ENCODE peak calls at places on chromosomes 5 and 9, in four cellular contexts. G is A549, Z is K562, B is endothelial cell of umbilical vein. O is an unnamed sample.

GRCh38 chr5:52409835-52410234 is 377.9 kb upstream of the ITGA1 start:
- DNase-seq in G (no peak), Z (no peak), B (no peak), O (no peak)

GRCh38 chr5:96601200-96601599 is 61.0 kb upstream of the CAST start:
- DNase-seq in G (no peak), Z (no peak), B (peak; percentile 89), O (no peak)

GRCh38 chr5:178288373-178289368 is 56.1 kb upstream of the PHYKPL start:
- DNase-seq in G (no peak), Z (no peak), B (no peak), O (no peak)

GRCh38 chr5:92527311-92528078 is 1053.5 kb downstream of the NR2F1-AS1 start:
- DNase-seq in G (no peak), Z (no peak), B (no peak), O (no peak)

GRCh38 chr5:68343421-68343826 is 127.9 kb downstream of the PIK3R1 start:
- DNase-seq in G (peak; percentile 36), Z (peak; percentile 39), B (peak; percentile 61), O (no peak)

GRCh38 chr5:111582962-111583669 is 70.8 kb upstream of the STARD4 start:
- DNase-seq in G (no peak), Z (no peak), B (no peak), O (peak; percentile 8)

GRCh38 chr5:150851039-150851438 is 4.7 kb downstream of the IRGM start:
- DNase-seq in G (no peak), Z (no peak), B (no peak), O (no peak)

GRCh38 chr5:79236364-79236969 is 536 bp downstream of the JMY start:
- DNase-seq in G (peak; percentile 21), Z (peak; percentile 58), B (no peak), O (peak; percentile 63)

GRCh38 chr9:127423591-127423933 is 620 bp upstream of the ZNF79 start:
- DNase-seq in G (no peak), Z (no peak), B (no peak), O (no peak)

GRCh38 chr5:5616247-5616895 is 193.9 kb downstream of the ICE1 start:
- DNase-seq in G (no peak), Z (no peak), B (no peak), O (no peak)

GRCh38 chr9:61665330-61665751 is 475.5 kb downstream of the SPATA31A7 start:
- DNase-seq in G (no peak), Z (peak; percentile 12), B (no peak), O (no peak)

GRCh38 chr9:136050706-136051567 is 44.2 kb downstream of the NACC2 start:
- DNase-seq in G (no peak), Z (no peak), B (peak; percentile 18), O (peak; percentile 79)

GRCh38 chr5:57442080-57442839 is 40.4 kb downstream of the ACTBL2 start:
- DNase-seq in G (no peak), Z (peak; percentile 15), B (peak; percentile 73), O (no peak)

GRCh38 chr9:91100878-91101450 is 260.8 kb downstream of the AUH start:
- DNase-seq in G (no peak), Z (no peak), B (no peak), O (peak; percentile 8)

GRCh38 chr9:125549465-125550215 is 157.4 kb downstream of the MAPKAP1 start:
- DNase-seq in G (no peak), Z (no peak), B (peak; percentile 35), O (no peak)

GRCh38 chr5:79014631-79015030 is 29.5 kb upstream of the ARSB start:
- DNase-seq in G (no peak), Z (no peak), B (no peak), O (no peak)

GRCh38 chr9:20614602-20615216 is 7.6 kb downstream of the MLLT3 start:
- DNase-seq in G (no peak), Z (no peak), B (no peak), O (no peak)

GRCh38 chr5:88140396-88140862 is 128.2 kb downstream of the TMEM161B start:
- DNase-seq in G (peak; percentile 15), Z (no peak), B (no peak), O (no peak)

GRCh38 chr9:93064392-93065124 is 6.1 kb downstream of the SUSD3 start:
- DNase-seq in G (no peak), Z (peak; percentile 44), B (no peak), O (peak; percentile 98)

DNA sequence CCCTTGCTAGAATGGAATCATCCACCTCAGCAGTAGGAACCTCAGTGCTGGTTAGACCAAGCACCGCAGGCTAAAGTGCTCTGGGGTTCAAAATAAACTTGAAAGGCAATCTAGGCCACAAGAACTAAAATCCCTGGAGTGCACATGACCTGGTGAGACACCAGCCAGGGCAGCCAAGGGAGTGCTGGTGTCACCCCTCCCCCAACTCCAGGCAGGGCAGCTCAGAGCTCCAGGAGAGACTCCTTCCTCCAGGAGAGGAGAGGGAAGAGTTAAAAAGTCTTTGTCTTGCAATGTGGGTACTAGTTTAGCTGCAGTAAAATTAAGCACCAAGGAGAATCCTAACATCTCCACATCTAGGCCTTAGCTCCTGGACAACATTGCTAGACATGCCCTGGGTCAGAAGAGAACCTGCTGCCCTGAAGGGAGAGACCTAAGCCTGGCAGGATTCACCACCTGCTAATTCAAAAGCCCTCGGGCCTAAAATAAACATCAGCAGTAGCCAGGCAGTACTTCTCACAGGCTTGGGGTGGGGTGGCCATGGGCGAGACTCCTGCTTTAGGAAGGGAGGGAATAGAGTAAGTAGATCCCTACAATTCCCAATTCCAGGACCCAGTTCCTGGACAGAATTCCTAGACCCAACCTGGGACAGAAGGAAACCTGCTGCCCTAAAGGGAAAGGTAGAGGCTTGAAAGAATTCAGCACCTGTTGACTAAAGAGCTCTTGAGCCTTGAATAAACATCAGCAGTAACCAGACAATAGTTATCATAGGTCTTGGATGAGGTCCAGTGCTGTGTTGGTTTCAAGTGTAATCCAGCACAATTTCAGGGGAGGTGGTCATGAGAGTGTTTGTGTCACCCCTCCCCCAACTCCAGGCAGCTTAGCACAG is 25.8 kb downstream of the UGT3A2 start:
- DNase-seq in G (no peak), Z (no peak), B (no peak), O (no peak)
- TF ChIP-seq MYC in G (no peak), Z (no peak), B (no peak), O (no peak)

GRCh38 chr5:112720576-112720975 is 17.1 kb upstream of the APC start:
- DNase-seq in G (no peak), Z (no peak), B (no peak), O (no peak)

GRCh38 chr5:112717506-112718082 is 20.1 kb upstream of the APC start:
- DNase-seq in G (no peak), Z (no peak), B (no peak), O (no peak)

DNA sequence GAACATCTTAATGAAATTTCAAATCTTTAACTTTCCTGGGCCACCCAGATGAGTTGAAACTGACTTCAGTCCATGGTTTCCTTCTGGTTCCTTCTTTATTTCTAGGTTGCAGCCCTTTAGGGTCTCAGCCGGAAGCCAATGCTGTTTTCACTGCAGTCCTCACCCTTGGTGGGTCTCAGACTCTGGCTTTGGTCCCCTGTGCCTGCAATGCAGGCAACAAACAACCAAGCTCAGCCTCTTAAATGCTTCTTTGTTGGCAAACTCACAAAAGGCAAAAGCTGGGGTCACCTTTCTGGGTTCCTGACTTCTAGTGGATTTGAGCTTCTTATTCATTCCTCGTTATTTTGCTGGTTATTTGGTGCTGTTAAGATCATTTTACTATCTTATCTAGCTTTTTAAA is 19.3 kb upstream of the APC start:
- DNase-seq in G (no peak), Z (no peak), B (no peak), O (no peak)
- TF ChIP-seq MYC in G (no peak), Z (no peak), B (no peak), O (no peak)

DNA sequence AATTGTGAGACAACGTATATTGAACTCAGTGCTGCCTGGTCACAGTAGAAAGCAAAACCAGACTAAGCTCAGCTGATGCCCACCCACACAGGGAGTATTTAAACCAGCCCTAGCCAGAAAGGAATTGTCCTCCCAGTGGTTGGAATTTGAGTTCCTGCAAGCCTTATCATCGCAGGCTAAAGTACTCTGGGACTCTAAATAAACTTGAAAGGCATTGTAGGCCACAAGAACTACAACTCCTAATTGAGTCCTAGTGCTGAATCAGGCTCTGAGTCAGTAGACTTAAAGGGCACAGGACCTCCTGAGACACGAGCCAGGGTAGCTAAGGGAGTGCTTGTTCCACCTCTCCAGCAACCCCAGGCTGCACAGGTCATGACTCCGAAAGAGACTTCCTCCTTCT is 171.4 kb downstream of the MCTP1 start:
- DNase-seq in G (no peak), Z (no peak), B (no peak), O (no peak)
- TF ChIP-seq MYC in G (no peak), Z (no peak), B (no peak), O (no peak)

GRCh38 chr9:99393993-99394392 is 171.9 kb downstream of the SEC61B start:
- DNase-seq in G (no peak), Z (no peak), B (no peak), O (no peak)
- TF ChIP-seq MYC in G (no peak), Z (no peak), B (no peak), O (no peak)

GRCh38 chr9:89277043-89277442 is 34.0 kb upstream of the CKS2 start:
- DNase-seq in G (no peak), Z (no peak), B (no peak), O (no peak)

GRCh38 chr9:89278997-89279739 is 31.8 kb upstream of the CKS2 start:
- DNase-seq in G (peak; percentile 41), Z (peak; percentile 19), B (peak; percentile 55), O (peak; percentile 68)

GRCh38 chr9:89274838-89275237 is 36.2 kb upstream of the CKS2 start:
- DNase-seq in G (no peak), Z (no peak), B (no peak), O (peak; percentile 68)

GRCh38 chr9:89278551-89278950 is 32.4 kb upstream of the CKS2 start:
- DNase-seq in G (no peak), Z (no peak), B (no peak), O (peak; percentile 11)

GRCh38 chr9:89277454-89277853 is 33.5 kb upstream of the CKS2 start:
- DNase-seq in G (no peak), Z (no peak), B (no peak), O (no peak)
- TF ChIP-seq MYC in G (no peak), Z (no peak), B (no peak), O (no peak)